ENCODE peak calls at places on chromosomes 16 and 17, in seven cellular contexts. P is GM12865; X is breast epithelium; B is AG09319; W is psoas muscle; C is GM12864; J is CD4-positive, alpha-beta T cell. U is an unnamed sample.

GRCh38 chr16:68275611-68276191 is 11.4 kb downstream of the SLC7A6 start:
- DNase-seq in P (peak; percentile 85), X (no peak), B (no peak), W (no peak), C (peak; percentile 72), J (peak; percentile 38), U (no peak)

GRCh38 chr17:41284546-41284945 is 9.0 kb downstream of the KRTAP9-7 start:
- DNase-seq in P (no peak), X (no peak), B (no peak), W (no peak), C (no peak), J (no peak), U (no peak)

GRCh38 chr16:29729116-29729521 is 16.7 kb downstream of the C16orf54 start:
- DNase-seq in P (peak; percentile 45), X (no peak), B (no peak), W (no peak), C (no peak), J (no peak), U (no peak)

GRCh38 chr16:4664538-4665418 is 28.6 kb upstream of the NUDT16L1 start:
- DNase-seq in P (peak; percentile 37), X (no peak), B (no peak), W (peak; percentile 64), C (no peak), J (peak; percentile 47), U (no peak)

GRCh38 chr16:66481943-66482390 is 54.9 kb downstream of the BEAN1 start:
- DNase-seq in P (no peak), X (peak; percentile 7), B (no peak), W (no peak), C (no peak), J (no peak), U (no peak)

GRCh38 chr17:42116705-42117396 is 4.3 kb downstream of the KAT2A start:
- DNase-seq in P (peak; percentile 94), X (peak; percentile 84), B (peak; percentile 54), W (peak; percentile 90), C (peak; percentile 78), J (peak; percentile 73), U (peak; percentile 78)

GRCh38 chr17:69961488-69962145 is 113.4 kb upstream of the KCNJ16 start:
- DNase-seq in P (no peak), X (no peak), B (peak; percentile 11), W (peak; percentile 49), C (no peak), J (no peak), U (no peak)

GRCh38 chr17:12940699-12941098 is 77.1 kb downstream of the ELAC2 start:
- DNase-seq in P (peak; percentile 11), X (no peak), B (no peak), W (no peak), C (no peak), J (no peak), U (no peak)

GRCh38 chr16:88264641-88265285 is 118.0 kb upstream of the ZNF469 start:
- DNase-seq in P (peak; percentile 80), X (peak; percentile 97), B (peak; percentile 69), W (peak; percentile 98), C (no peak), J (peak; percentile 5), U (peak; percentile 96)

GRCh38 chr16:55367796-55368195 is 43.8 kb downstream of the IRX6 start:
- DNase-seq in P (no peak), X (no peak), B (no peak), W (no peak), C (no peak), J (no peak), U (no peak)

GRCh38 chr17:67891481-67892119 is 66.3 kb downstream of the BPTF start:
- DNase-seq in P (no peak), X (no peak), B (peak; percentile 19), W (no peak), C (no peak), J (no peak), U (no peak)

GRCh38 chr16:56279132-56279531 is 87.8 kb downstream of the GNAO1 start:
- DNase-seq in P (peak; percentile 12), X (peak; percentile 38), B (no peak), W (no peak), C (no peak), J (peak; percentile 19), U (no peak)

GRCh38 chr17:62456016-62456415 is 22.6 kb upstream of the TLK2 start:
- DNase-seq in P (no peak), X (no peak), B (no peak), W (no peak), C (no peak), J (no peak), U (no peak)

GRCh38 chr16:50354629-50355456 is 13.9 kb downstream of the BRD7 start:
- DNase-seq in P (no peak), X (no peak), B (no peak), W (no peak), C (no peak), J (no peak), U (no peak)

GRCh38 chr17:27809555-27809954 is 9.2 kb upstream of the NOS2 start:
- DNase-seq in P (no peak), X (no peak), B (no peak), W (no peak), C (no peak), J (no peak), U (no peak)

GRCh38 chr16:68445458-68445857 is 2.9 kb downstream of the SMPD3 start:
- DNase-seq in P (peak; percentile 80), X (no peak), B (no peak), W (no peak), C (peak; percentile 49), J (no peak), U (no peak)

GRCh38 chr16:11698271-11698689 is 30.0 kb downstream of the SNN start:
- DNase-seq in P (no peak), X (no peak), B (no peak), W (no peak), C (no peak), J (no peak), U (no peak)

GRCh38 chr17:5902671-5903070 is 167.5 kb upstream of the WSCD1 start:
- DNase-seq in P (no peak), X (no peak), B (no peak), W (no peak), C (no peak), J (no peak), U (no peak)

DNA sequence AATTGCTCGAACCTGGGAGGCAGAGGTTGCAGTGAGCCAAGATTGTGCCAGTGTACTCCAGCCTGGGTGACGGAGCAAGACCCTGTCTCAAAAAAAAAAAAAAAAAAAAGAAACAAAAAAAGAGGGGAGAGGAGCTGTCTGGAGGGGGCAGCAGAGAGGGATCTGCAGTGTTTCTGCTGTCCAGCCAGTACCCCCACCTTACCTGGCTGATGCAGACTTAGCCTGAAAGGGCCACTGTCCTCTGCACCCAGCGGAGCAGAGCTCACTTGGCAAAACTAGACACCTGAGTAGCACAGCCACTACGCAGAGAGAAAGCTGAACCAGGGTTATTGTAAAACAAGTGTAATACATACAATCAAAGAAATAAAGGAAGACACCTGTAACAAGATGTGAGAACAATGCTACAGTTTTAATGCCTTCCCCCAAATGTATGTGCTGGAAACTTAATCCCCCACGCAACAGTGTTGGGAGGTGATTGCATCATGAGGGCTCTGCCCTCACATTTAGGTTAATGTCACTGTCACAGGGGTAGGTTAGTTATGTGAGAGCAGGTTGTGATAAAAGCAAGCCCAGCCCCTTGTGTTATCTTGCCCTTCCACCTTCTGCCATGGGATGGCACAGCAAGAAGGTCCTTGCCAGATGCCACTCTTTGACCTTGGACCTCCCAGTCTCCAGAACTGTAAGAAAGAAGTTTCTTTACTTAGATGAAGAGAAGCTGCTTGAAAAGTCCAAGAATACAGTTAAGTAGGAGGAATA is 211.2 kb downstream of the RPTOR start:
- DNase-seq in P (no peak), X (no peak), B (no peak), W (no peak), C (no peak), J (no peak), U (no peak)
- TF ChIP-seq CTCF in P (no peak), X (no peak), B (peak; percentile 14), W (no peak), C (peak; percentile 24), J (no peak), U (no peak)

GRCh38 chr16:75432828-75433731 is at the start of gene CFDP1:
- DNase-seq in P (peak; percentile 96), X (peak; percentile 97), B (peak; percentile 84), W (peak; percentile 98), C (peak; percentile 82), J (peak; percentile 95), U (peak; percentile 79)
- TF ChIP-seq CTCF in P (peak; percentile 5), X (no peak), B (no peak), W (no peak), C (peak; percentile 1), J (no peak), U (no peak)

GRCh38 chr17:44223574-44224046 is 4.1 kb upstream of the UBTF start:
- DNase-seq in P (no peak), X (no peak), B (no peak), W (peak; percentile 44), C (no peak), J (no peak), U (no peak)

GRCh38 chr17:44221072-44221861 is 1.8 kb upstream of the UBTF start:
- DNase-seq in P (peak; percentile 86), X (peak; percentile 73), B (no peak), W (peak; percentile 88), C (no peak), J (peak; percentile 45), U (no peak)

GRCh38 chr17:44221862-44222111 is 2.3 kb upstream of the UBTF start:
- DNase-seq in P (no peak), X (no peak), B (no peak), W (no peak), C (no peak), J (no peak), U (no peak)

GRCh38 chr17:44220211-44221071 is 966 bp upstream of the UBTF start:
- DNase-seq in P (peak; percentile 74), X (peak; percentile 56), B (no peak), W (peak; percentile 76), C (no peak), J (peak; percentile 50), U (no peak)

DNA sequence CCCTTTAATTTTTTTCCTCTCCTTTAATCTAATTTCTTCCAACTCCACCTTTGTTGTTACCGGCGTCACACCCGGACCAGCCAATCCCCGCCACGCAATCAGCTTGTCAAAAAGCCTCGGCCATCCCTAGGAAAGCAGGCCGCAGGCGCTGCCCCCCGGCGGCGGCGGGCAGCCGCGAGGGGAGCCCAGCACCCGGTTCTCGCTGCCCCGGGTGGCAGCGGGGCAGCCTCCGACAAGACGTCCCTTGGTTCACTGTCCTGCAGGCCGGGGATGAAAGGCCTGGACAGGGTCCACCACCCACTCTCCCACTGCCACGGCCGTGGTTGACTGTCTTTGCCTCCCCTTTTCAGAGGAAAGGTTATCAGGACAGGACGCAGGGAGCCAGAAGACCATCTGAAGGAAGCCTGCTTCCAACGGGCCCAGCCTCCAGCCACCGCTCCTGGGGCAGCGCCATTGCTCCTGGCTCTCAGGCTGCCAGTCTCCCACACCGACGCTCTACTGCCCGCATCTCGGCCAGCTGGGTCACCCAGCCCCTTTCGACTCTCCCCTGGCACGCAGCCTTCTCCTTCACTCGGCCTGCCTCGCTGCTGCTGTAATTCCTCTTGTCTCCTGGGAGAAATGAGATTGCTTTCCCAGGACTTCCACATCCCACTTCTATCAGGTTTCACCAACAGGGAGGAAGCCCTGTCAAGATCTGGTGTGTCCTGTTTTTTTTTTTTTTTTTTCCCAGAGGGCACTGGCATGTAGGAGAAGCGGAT is 2.8 kb upstream of the UBTF start:
- DNase-seq in P (peak; percentile 67), X (peak; percentile 59), B (no peak), W (peak; percentile 86), C (no peak), J (no peak), U (no peak)
- TF ChIP-seq CTCF in P (no peak), X (no peak), B (peak; percentile 12), W (peak; percentile 8), C (no peak), J (no peak), U (no peak)

GRCh38 chr17:43840814-43841213 is 6.2 kb upstream of the CD300LG start:
- DNase-seq in P (peak; percentile 14), X (no peak), B (no peak), W (no peak), C (no peak), J (no peak), U (no peak)
- TF ChIP-seq CTCF in P (peak; percentile 5), X (no peak), B (peak; percentile 5), W (no peak), C (peak; percentile 28), J (no peak), U (no peak)

U was measured in omental fat pad.